ENCODE peak calls at places on chromosomes 3 and 15, in eight cellular contexts. One of them, this sample, is unnamed.

GRCh38 chr3:35549690-35550089 is 89.6 kb upstream of the ARPP21 start:
- DNase-seq in COR-L47: no peak
- DNase-seq in epithelial cell of esophagus: no peak
- DNase-seq in NCI-H2081: no peak
- DNase-seq in ovary: no peak
- DNase-seq in dermis microvascular lymphatic vessel endothelial cell: no peak
- DNase-seq in H9: no peak
- DNase-seq in AG09309: no peak
- DNase-seq in this sample: no peak

GRCh38 chr15:80503319-80503952 is 99.3 kb downstream of the ARNT2 start:
- DNase-seq in COR-L47: no peak
- DNase-seq in epithelial cell of esophagus: no peak
- DNase-seq in NCI-H2081: no peak
- DNase-seq in ovary: no peak
- DNase-seq in dermis microvascular lymphatic vessel endothelial cell: no peak
- DNase-seq in H9: peak
- DNase-seq in AG09309: no peak
- DNase-seq in this sample: no peak

GRCh38 chr3:172140499-172141391 is 101.4 kb downstream of the FNDC3B start:
- DNase-seq in COR-L47: no peak
- DNase-seq in epithelial cell of esophagus: peak
- DNase-seq in NCI-H2081: no peak
- DNase-seq in ovary: no peak
- DNase-seq in dermis microvascular lymphatic vessel endothelial cell: peak
- DNase-seq in H9: no peak
- DNase-seq in AG09309: peak
- DNase-seq in this sample: peak

GRCh38 chr15:27855137-27855536 is 244.0 kb downstream of the OCA2 start:
- DNase-seq in COR-L47: no peak
- DNase-seq in epithelial cell of esophagus: no peak
- DNase-seq in NCI-H2081: no peak
- DNase-seq in ovary: no peak
- DNase-seq in dermis microvascular lymphatic vessel endothelial cell: no peak
- DNase-seq in H9: no peak
- DNase-seq in AG09309: no peak
- DNase-seq in this sample: no peak

GRCh38 chr3:185442031-185442430 is 56.8 kb downstream of the TMEM41A start:
- DNase-seq in COR-L47: no peak
- DNase-seq in epithelial cell of esophagus: peak
- DNase-seq in NCI-H2081: no peak
- DNase-seq in ovary: no peak
- DNase-seq in dermis microvascular lymphatic vessel endothelial cell: no peak
- DNase-seq in H9: no peak
- DNase-seq in AG09309: no peak
- DNase-seq in this sample: no peak

GRCh38 chr3:134803051-134803505 is 8.0 kb downstream of the EPHB1 start:
- DNase-seq in COR-L47: no peak
- DNase-seq in epithelial cell of esophagus: no peak
- DNase-seq in NCI-H2081: no peak
- DNase-seq in ovary: no peak
- DNase-seq in dermis microvascular lymphatic vessel endothelial cell: no peak
- DNase-seq in H9: no peak
- DNase-seq in AG09309: no peak
- DNase-seq in this sample: no peak

GRCh38 chr3:141336672-141337522 is 31.4 kb upstream of the ZBTB38 start:
- DNase-seq in COR-L47: no peak
- DNase-seq in epithelial cell of esophagus: peak
- DNase-seq in NCI-H2081: no peak
- DNase-seq in ovary: no peak
- DNase-seq in dermis microvascular lymphatic vessel endothelial cell: peak
- DNase-seq in H9: no peak
- DNase-seq in AG09309: peak
- DNase-seq in this sample: peak

GRCh38 chr3:16512435-16513140 is 911 bp downstream of the RFTN1 start:
- DNase-seq in COR-L47: no peak
- DNase-seq in epithelial cell of esophagus: peak
- DNase-seq in NCI-H2081: no peak
- DNase-seq in ovary: peak
- DNase-seq in dermis microvascular lymphatic vessel endothelial cell: peak
- DNase-seq in H9: peak
- DNase-seq in AG09309: no peak
- DNase-seq in this sample: no peak

GRCh38 chr3:165805834-165806561 is 31.2 kb downstream of the BCHE start:
- DNase-seq in COR-L47: no peak
- DNase-seq in epithelial cell of esophagus: no peak
- DNase-seq in NCI-H2081: peak
- DNase-seq in ovary: no peak
- DNase-seq in dermis microvascular lymphatic vessel endothelial cell: no peak
- DNase-seq in H9: no peak
- DNase-seq in AG09309: no peak
- DNase-seq in this sample: no peak

GRCh38 chr3:46661776-46662766 is 31.4 kb downstream of the ALS2CL start:
- DNase-seq in COR-L47: no peak
- DNase-seq in epithelial cell of esophagus: no peak
- DNase-seq in NCI-H2081: no peak
- DNase-seq in ovary: no peak
- DNase-seq in dermis microvascular lymphatic vessel endothelial cell: no peak
- DNase-seq in H9: peak
- DNase-seq in AG09309: no peak
- DNase-seq in this sample: no peak

GRCh38 chr3:16248556-16248955 is 16.2 kb downstream of the DPH3 start:
- DNase-seq in COR-L47: no peak
- DNase-seq in epithelial cell of esophagus: no peak
- DNase-seq in NCI-H2081: no peak
- DNase-seq in ovary: no peak
- DNase-seq in dermis microvascular lymphatic vessel endothelial cell: no peak
- DNase-seq in H9: no peak
- DNase-seq in AG09309: no peak
- DNase-seq in this sample: no peak

GRCh38 chr3:160641675-160642330 is 35.2 kb upstream of the ARL14 start:
- DNase-seq in COR-L47: no peak
- DNase-seq in epithelial cell of esophagus: peak
- DNase-seq in NCI-H2081: no peak
- DNase-seq in ovary: no peak
- DNase-seq in dermis microvascular lymphatic vessel endothelial cell: peak
- DNase-seq in H9: no peak
- DNase-seq in AG09309: peak
- DNase-seq in this sample: peak

GRCh38 chr3:147925272-147925671 is 516.1 kb downstream of the ZIC1 start:
- DNase-seq in COR-L47: no peak
- DNase-seq in epithelial cell of esophagus: no peak
- DNase-seq in NCI-H2081: no peak
- DNase-seq in ovary: no peak
- DNase-seq in dermis microvascular lymphatic vessel endothelial cell: peak
- DNase-seq in H9: no peak
- DNase-seq in AG09309: no peak
- DNase-seq in this sample: no peak

GRCh38 chr3:8143186-8143585 is 358.4 kb upstream of the LMCD1 start:
- DNase-seq in COR-L47: no peak
- DNase-seq in epithelial cell of esophagus: peak
- DNase-seq in NCI-H2081: no peak
- DNase-seq in ovary: no peak
- DNase-seq in dermis microvascular lymphatic vessel endothelial cell: no peak
- DNase-seq in H9: no peak
- DNase-seq in AG09309: no peak
- DNase-seq in this sample: peak

GRCh38 chr3:133490468-133491351 is 82.8 kb upstream of the CDV3 start:
- DNase-seq in COR-L47: no peak
- DNase-seq in epithelial cell of esophagus: no peak
- DNase-seq in NCI-H2081: no peak
- DNase-seq in ovary: no peak
- DNase-seq in dermis microvascular lymphatic vessel endothelial cell: no peak
- DNase-seq in H9: no peak
- DNase-seq in AG09309: no peak
- DNase-seq in this sample: no peak

GRCh38 chr3:76700323-76700722 is 339.6 kb upstream of the ROBO2 start:
- DNase-seq in COR-L47: no peak
- DNase-seq in epithelial cell of esophagus: no peak
- DNase-seq in NCI-H2081: no peak
- DNase-seq in ovary: no peak
- DNase-seq in dermis microvascular lymphatic vessel endothelial cell: no peak
- DNase-seq in H9: no peak
- DNase-seq in AG09309: no peak
- DNase-seq in this sample: no peak

GRCh38 chr3:159786489-159787181 is 202.0 kb upstream of the IL12A start:
- DNase-seq in COR-L47: no peak
- DNase-seq in epithelial cell of esophagus: peak
- DNase-seq in NCI-H2081: no peak
- DNase-seq in ovary: no peak
- DNase-seq in dermis microvascular lymphatic vessel endothelial cell: peak
- DNase-seq in H9: no peak
- DNase-seq in AG09309: no peak
- DNase-seq in this sample: no peak

GRCh38 chr3:196288141-196288460 is 575 bp upstream of the PCYT1A start:
- DNase-seq in COR-L47: no peak
- DNase-seq in epithelial cell of esophagus: no peak
- DNase-seq in NCI-H2081: peak
- DNase-seq in ovary: no peak
- DNase-seq in dermis microvascular lymphatic vessel endothelial cell: peak
- DNase-seq in H9: no peak
- DNase-seq in AG09309: no peak
- DNase-seq in this sample: no peak

GRCh38 chr3:20173844-20174410 is 12.1 kb downstream of the SGO1 start:
- DNase-seq in COR-L47: no peak
- DNase-seq in epithelial cell of esophagus: no peak
- DNase-seq in NCI-H2081: peak
- DNase-seq in ovary: no peak
- DNase-seq in dermis microvascular lymphatic vessel endothelial cell: no peak
- DNase-seq in H9: no peak
- DNase-seq in AG09309: no peak
- DNase-seq in this sample: no peak

GRCh38 chr3:128079823-128080222 is 27.6 kb downstream of the SEC61A1 start:
- DNase-seq in COR-L47: no peak
- DNase-seq in epithelial cell of esophagus: no peak
- DNase-seq in NCI-H2081: no peak
- DNase-seq in ovary: no peak
- DNase-seq in dermis microvascular lymphatic vessel endothelial cell: no peak
- DNase-seq in H9: no peak
- DNase-seq in AG09309: no peak
- DNase-seq in this sample: no peak

GRCh38 chr3:14461748-14462324 is 59.4 kb downstream of the SLC6A6 start:
- DNase-seq in COR-L47: peak
- DNase-seq in epithelial cell of esophagus: peak
- DNase-seq in NCI-H2081: no peak
- DNase-seq in ovary: no peak
- DNase-seq in dermis microvascular lymphatic vessel endothelial cell: peak
- DNase-seq in H9: peak
- DNase-seq in AG09309: no peak
- DNase-seq in this sample: peak

GRCh38 chr3:81393251-81393650 is 368.2 kb downstream of the GBE1 start:
- DNase-seq in COR-L47: no peak
- DNase-seq in epithelial cell of esophagus: no peak
- DNase-seq in NCI-H2081: no peak
- DNase-seq in ovary: no peak
- DNase-seq in dermis microvascular lymphatic vessel endothelial cell: no peak
- DNase-seq in H9: no peak
- DNase-seq in AG09309: no peak
- DNase-seq in this sample: peak

GRCh38 chr3:126129408-126129891 is 45.5 kb upstream of the SLC41A3 start:
- DNase-seq in COR-L47: no peak
- DNase-seq in epithelial cell of esophagus: no peak
- DNase-seq in NCI-H2081: no peak
- DNase-seq in ovary: no peak
- DNase-seq in dermis microvascular lymphatic vessel endothelial cell: peak
- DNase-seq in H9: peak
- DNase-seq in AG09309: no peak
- DNase-seq in this sample: no peak

GRCh38 chr15:100123611-100124010 is 218.2 kb downstream of the ADAMTS17 start:
- DNase-seq in COR-L47: no peak
- DNase-seq in epithelial cell of esophagus: no peak
- DNase-seq in NCI-H2081: no peak
- DNase-seq in ovary: no peak
- DNase-seq in dermis microvascular lymphatic vessel endothelial cell: no peak
- DNase-seq in H9: no peak
- DNase-seq in AG09309: no peak
- DNase-seq in this sample: peak

GRCh38 chr15:77461486-77461885 is 40.8 kb downstream of the HMG20A start:
- DNase-seq in COR-L47: no peak
- DNase-seq in epithelial cell of esophagus: peak
- DNase-seq in NCI-H2081: no peak
- DNase-seq in ovary: no peak
- DNase-seq in dermis microvascular lymphatic vessel endothelial cell: no peak
- DNase-seq in H9: no peak
- DNase-seq in AG09309: no peak
- DNase-seq in this sample: no peak

This sample was measured in stromal cell of bone marrow.